ENCODE peak calls at places on chromosomes 4 and X, in ten cellular contexts. W is left ventricle myocardium inferior, M is foreskin fibroblast, L is non-pigmented ciliary epithelial cell, C is transverse colon, J is HFFc6, A is GM12865, T is EL, Z is IMR-90, G is testis. S is an unnamed sample.

GRCh38 chr4:173076903-173077629 is 91.5 kb upstream of the GALNT7 start:
- DNase-seq in J (no peak), L (peak), M (peak), Z (peak), A (no peak), W (no peak), T (peak), G (no peak), C (no peak), S (no peak)

GRCh38 chr4:104719539-104720230 is 225.0 kb upstream of the CXXC4 start:
- DNase-seq in J (no peak), C (no peak), A (peak), T (no peak), W (no peak), Z (no peak), L (no peak), M (no peak), G (no peak), S (no peak)

GRCh38 chr4:139922625-139923024 is 231.4 kb downstream of the MAML3 start:
- DNase-seq in G (no peak), W (no peak), M (no peak), A (no peak), T (peak), Z (peak), L (no peak), C (no peak), J (no peak), S (peak)

GRCh38 chr4:173139561-173139960 is 29.1 kb upstream of the GALNT7 start:
- DNase-seq in M (no peak), J (no peak), L (no peak), W (no peak), A (no peak), Z (no peak), T (no peak), G (no peak), C (no peak), S (no peak)

GRCh38 chr4:173367946-173368345 is 2.8 kb upstream of the SAP30 start:
- DNase-seq in Z (peak), G (no peak), T (peak), M (peak), A (no peak), W (no peak), J (peak), L (no peak), C (no peak), S (no peak)

GRCh38 chr4:19776021-19776459 is 475.7 kb upstream of the SLIT2 start:
- DNase-seq in C (no peak), L (peak), J (peak), W (no peak), A (no peak), M (peak), G (no peak), T (peak), Z (peak), S (peak)

GRCh38 chrX:109635151-109635550 is 10.2 kb upstream of the KCNE5 start:
- DNase-seq in C (no peak), J (peak), A (peak), G (no peak), Z (peak), T (peak), L (no peak), M (peak), W (no peak), S (no peak)

GRCh38 chr4:159256037-159256436 is 153.2 kb downstream of the RAPGEF2 start:
- DNase-seq in A (no peak), W (no peak), T (no peak), L (no peak), G (no peak), C (no peak), J (no peak), Z (no peak), M (no peak), S (no peak)

GRCh38 chr4:67988986-67989385 is 25.7 kb upstream of the TMPRSS11A start:
- DNase-seq in Z (no peak), G (no peak), M (no peak), A (no peak), L (peak), T (no peak), J (peak), C (no peak), W (no peak), S (no peak)

GRCh38 chr4:182752158-182752910 is 164.9 kb downstream of the DCTD start:
- DNase-seq in W (no peak), C (no peak), Z (peak), A (no peak), M (peak), J (peak), G (no peak), T (peak), L (peak), S (no peak)

GRCh38 chr4:107913283-107913899 is 18.0 kb upstream of the CYP2U1 start:
- DNase-seq in M (peak), T (peak), Z (peak), L (no peak), A (peak), C (peak), W (no peak), G (peak), J (peak), S (peak)

GRCh38 chr4:118772149-118773081 is 63.5 kb downstream of the SEC24D start:
- DNase-seq in J (peak), G (no peak), Z (peak), L (no peak), W (no peak), T (peak), C (no peak), M (no peak), A (peak), S (no peak)